ENCODE peak calls at places on chromosomes 6 and 20, in seven cellular contexts. One of them, this sample, is unnamed. For H3K27me3, the result is how much of the 10 kb centered on the place peaks cover.

GRCh38 chr6:133887478-133887877 is 1.4 kb upstream of the TCF21 start:
- DNase-seq in CD8-positive, alpha-beta T cell: no peak
- DNase-seq in adrenal gland: no peak
- DNase-seq in GM12878: no peak
- DNase-seq in CD4-positive, alpha-beta T cell: no peak
- DNase-seq in transverse colon: no peak
- DNase-seq in cardiac muscle cell: no peak
- DNase-seq in this sample: no peak

GRCh38 chr6:25472314-25472713 is 179.7 kb upstream of the SCGN start:
- DNase-seq in CD8-positive, alpha-beta T cell: no peak
- DNase-seq in adrenal gland: no peak
- DNase-seq in GM12878: no peak
- DNase-seq in CD4-positive, alpha-beta T cell: no peak
- DNase-seq in transverse colon: no peak
- DNase-seq in cardiac muscle cell: no peak
- DNase-seq in this sample: no peak

GRCh38 chr20:32965581-32966373 is 38.5 kb downstream of the SUN5 start:
- DNase-seq in CD8-positive, alpha-beta T cell: no peak
- DNase-seq in adrenal gland: no peak
- DNase-seq in GM12878: no peak
- DNase-seq in CD4-positive, alpha-beta T cell: peak
- DNase-seq in transverse colon: no peak
- DNase-seq in cardiac muscle cell: no peak
- DNase-seq in this sample: no peak

GRCh38 chr6:134178230-134179044 is 126.0 kb upstream of the SLC2A12 start:
- DNase-seq in CD8-positive, alpha-beta T cell: peak
- DNase-seq in adrenal gland: peak
- DNase-seq in GM12878: peak
- DNase-seq in CD4-positive, alpha-beta T cell: peak
- DNase-seq in transverse colon: peak
- DNase-seq in cardiac muscle cell: peak
- DNase-seq in this sample: peak

GRCh38 chr6:3440911-3441310 is 15.9 kb downstream of the SLC22A23 start:
- DNase-seq in CD8-positive, alpha-beta T cell: no peak
- DNase-seq in adrenal gland: no peak
- DNase-seq in GM12878: no peak
- DNase-seq in CD4-positive, alpha-beta T cell: no peak
- DNase-seq in transverse colon: no peak
- DNase-seq in cardiac muscle cell: no peak
- DNase-seq in this sample: no peak

GRCh38 chr6:33995873-33996475 is 149.9 kb downstream of the GRM4 start:
- DNase-seq in CD8-positive, alpha-beta T cell: no peak
- DNase-seq in adrenal gland: no peak
- DNase-seq in GM12878: no peak
- DNase-seq in CD4-positive, alpha-beta T cell: no peak
- DNase-seq in transverse colon: peak
- DNase-seq in cardiac muscle cell: no peak
- DNase-seq in this sample: no peak

GRCh38 chr6:30926644-30927043 is 5.3 kb downstream of the SFTA2 start:
- DNase-seq in CD8-positive, alpha-beta T cell: no peak
- DNase-seq in adrenal gland: no peak
- DNase-seq in GM12878: no peak
- DNase-seq in CD4-positive, alpha-beta T cell: no peak
- DNase-seq in transverse colon: peak
- DNase-seq in cardiac muscle cell: no peak
- DNase-seq in this sample: no peak

GRCh38 chr20:58696411-58696961 is 3.9 kb downstream of the NPEPL1 start:
- DNase-seq in CD8-positive, alpha-beta T cell: no peak
- DNase-seq in adrenal gland: no peak
- DNase-seq in GM12878: no peak
- DNase-seq in CD4-positive, alpha-beta T cell: no peak
- DNase-seq in transverse colon: no peak
- DNase-seq in cardiac muscle cell: no peak
- DNase-seq in this sample: no peak

GRCh38 chr20:48416002-48416401 is 411.8 kb downstream of the PREX1 start:
- DNase-seq in CD8-positive, alpha-beta T cell: no peak
- DNase-seq in adrenal gland: no peak
- DNase-seq in GM12878: peak
- DNase-seq in CD4-positive, alpha-beta T cell: no peak
- DNase-seq in transverse colon: no peak
- DNase-seq in cardiac muscle cell: no peak
- DNase-seq in this sample: no peak

GRCh38 chr20:58705525-58705924 is 12.9 kb downstream of the NPEPL1 start:
- DNase-seq in CD8-positive, alpha-beta T cell: no peak
- DNase-seq in adrenal gland: no peak
- DNase-seq in GM12878: no peak
- DNase-seq in CD4-positive, alpha-beta T cell: no peak
- DNase-seq in transverse colon: no peak
- DNase-seq in cardiac muscle cell: no peak
- DNase-seq in this sample: no peak

GRCh38 chr6:148952147-148953041 is 205.6 kb downstream of the UST start:
- DNase-seq in CD8-positive, alpha-beta T cell: no peak
- DNase-seq in adrenal gland: no peak
- DNase-seq in GM12878: no peak
- DNase-seq in CD4-positive, alpha-beta T cell: no peak
- DNase-seq in transverse colon: no peak
- DNase-seq in cardiac muscle cell: no peak
- DNase-seq in this sample: no peak

GRCh38 chr20:19867940-19868371 is 109.9 kb downstream of the RIN2 start:
- DNase-seq in CD8-positive, alpha-beta T cell: no peak
- DNase-seq in adrenal gland: peak
- DNase-seq in GM12878: no peak
- DNase-seq in CD4-positive, alpha-beta T cell: no peak
- DNase-seq in transverse colon: no peak
- DNase-seq in cardiac muscle cell: no peak
- DNase-seq in this sample: no peak

GRCh38 chr6:110360671-110361070 is 2.5 kb upstream of the METTL24 start:
- DNase-seq in CD8-positive, alpha-beta T cell: no peak
- DNase-seq in adrenal gland: no peak
- DNase-seq in GM12878: no peak
- DNase-seq in CD4-positive, alpha-beta T cell: no peak
- DNase-seq in transverse colon: no peak
- DNase-seq in cardiac muscle cell: no peak
- DNase-seq in this sample: no peak

GRCh38 chr6:161951139-161951538 is 677.3 kb upstream of the AGPAT4 start:
- DNase-seq in CD8-positive, alpha-beta T cell: no peak
- DNase-seq in adrenal gland: no peak
- DNase-seq in GM12878: no peak
- DNase-seq in CD4-positive, alpha-beta T cell: no peak
- DNase-seq in transverse colon: no peak
- DNase-seq in cardiac muscle cell: no peak
- DNase-seq in this sample: no peak

GRCh38 chr6:111175135-111175534 is 87.8 kb downstream of the SLC16A10 start:
- DNase-seq in CD8-positive, alpha-beta T cell: no peak
- DNase-seq in adrenal gland: no peak
- DNase-seq in GM12878: no peak
- DNase-seq in CD4-positive, alpha-beta T cell: no peak
- DNase-seq in transverse colon: no peak
- DNase-seq in cardiac muscle cell: no peak
- DNase-seq in this sample: no peak

GRCh38 chr6:160750276-160750689 is 48.2 kb downstream of the PLG start:
- DNase-seq in CD8-positive, alpha-beta T cell: no peak
- DNase-seq in adrenal gland: peak
- DNase-seq in GM12878: peak
- DNase-seq in CD4-positive, alpha-beta T cell: no peak
- DNase-seq in transverse colon: no peak
- DNase-seq in cardiac muscle cell: peak
- DNase-seq in this sample: no peak

GRCh38 chr6:75526502-75527127 is 33.0 kb upstream of the FILIP1 start:
- DNase-seq in CD8-positive, alpha-beta T cell: peak
- DNase-seq in adrenal gland: peak
- DNase-seq in GM12878: peak
- DNase-seq in CD4-positive, alpha-beta T cell: peak
- DNase-seq in transverse colon: peak
- DNase-seq in cardiac muscle cell: peak
- DNase-seq in this sample: peak

GRCh38 chr20:25864326-25864970 is 167.8 kb upstream of the ZNF337 start:
- DNase-seq in CD8-positive, alpha-beta T cell: no peak
- DNase-seq in adrenal gland: no peak
- DNase-seq in GM12878: no peak
- DNase-seq in CD4-positive, alpha-beta T cell: no peak
- DNase-seq in transverse colon: no peak
- DNase-seq in cardiac muscle cell: no peak
- DNase-seq in this sample: no peak

GRCh38 chr6:99236010-99236409 is 113.5 kb downstream of the FAXC start:
- DNase-seq in CD8-positive, alpha-beta T cell: no peak
- DNase-seq in adrenal gland: no peak
- DNase-seq in GM12878: no peak
- DNase-seq in CD4-positive, alpha-beta T cell: no peak
- DNase-seq in transverse colon: no peak
- DNase-seq in cardiac muscle cell: no peak
- DNase-seq in this sample: no peak

GRCh38 chr6:36290668-36291620 is 21.1 kb downstream of the PNPLA1 start:
- DNase-seq in CD8-positive, alpha-beta T cell: no peak
- DNase-seq in adrenal gland: peak
- DNase-seq in GM12878: no peak
- DNase-seq in CD4-positive, alpha-beta T cell: no peak
- DNase-seq in transverse colon: peak
- DNase-seq in cardiac muscle cell: no peak
- DNase-seq in this sample: no peak

GRCh38 chr6:79468116-79468515 is 69.1 kb downstream of the LCA5 start:
- DNase-seq in CD8-positive, alpha-beta T cell: no peak
- DNase-seq in adrenal gland: no peak
- DNase-seq in GM12878: no peak
- DNase-seq in CD4-positive, alpha-beta T cell: no peak
- DNase-seq in transverse colon: no peak
- DNase-seq in cardiac muscle cell: no peak
- DNase-seq in this sample: no peak

GRCh38 chr20:49505518-49505917 is 23.1 kb upstream of the KCNB1 start:
- DNase-seq in CD8-positive, alpha-beta T cell: no peak
- DNase-seq in adrenal gland: peak
- DNase-seq in GM12878: no peak
- DNase-seq in CD4-positive, alpha-beta T cell: no peak
- DNase-seq in transverse colon: no peak
- DNase-seq in cardiac muscle cell: no peak
- DNase-seq in this sample: no peak

GRCh38 chr6:92715991-92716390 is 703.4 kb downstream of the EPHA7 start:
- DNase-seq in CD8-positive, alpha-beta T cell: no peak
- DNase-seq in adrenal gland: no peak
- DNase-seq in GM12878: no peak
- DNase-seq in CD4-positive, alpha-beta T cell: no peak
- DNase-seq in transverse colon: no peak
- DNase-seq in cardiac muscle cell: no peak
- DNase-seq in this sample: peak

GRCh38 chr6:113361014-113361645 is 496.0 kb upstream of the MARCKS start:
- DNase-seq in CD8-positive, alpha-beta T cell: no peak
- DNase-seq in adrenal gland: no peak
- DNase-seq in GM12878: no peak
- DNase-seq in CD4-positive, alpha-beta T cell: no peak
- DNase-seq in transverse colon: no peak
- DNase-seq in cardiac muscle cell: no peak
- DNase-seq in this sample: no peak

GRCh38 chr6:122799916-122800701 is 11.1 kb downstream of the SMPDL3A start:
- DNase-seq in CD8-positive, alpha-beta T cell: no peak
- DNase-seq in adrenal gland: peak
- DNase-seq in GM12878: no peak
- DNase-seq in CD4-positive, alpha-beta T cell: no peak
- DNase-seq in transverse colon: peak
- DNase-seq in cardiac muscle cell: no peak
- DNase-seq in this sample: no peak

GRCh38 chr20:46161921-46162320 is 43.8 kb downstream of the CD40 start:
- DNase-seq in CD8-positive, alpha-beta T cell: no peak
- DNase-seq in adrenal gland: no peak
- DNase-seq in GM12878: no peak
- DNase-seq in CD4-positive, alpha-beta T cell: no peak
- DNase-seq in transverse colon: no peak
- DNase-seq in cardiac muscle cell: no peak
- DNase-seq in this sample: no peak
- H3K27me3 ChIP-seq in CD8-positive, alpha-beta T cell: under half
- H3K27me3 ChIP-seq in adrenal gland: under half
- H3K27me3 ChIP-seq in GM12878: under half
- H3K27me3 ChIP-seq in CD4-positive, alpha-beta T cell: under half
- H3K27me3 ChIP-seq in transverse colon: under half
- H3K27me3 ChIP-seq in cardiac muscle cell: under half
- H3K27me3 ChIP-seq in this sample: under half

GRCh38 chr6:170165085-170165484 is 125.8 kb downstream of the DLL1 start:
- DNase-seq in CD8-positive, alpha-beta T cell: no peak
- DNase-seq in adrenal gland: no peak
- DNase-seq in GM12878: no peak
- DNase-seq in CD4-positive, alpha-beta T cell: no peak
- DNase-seq in transverse colon: no peak
- DNase-seq in cardiac muscle cell: no peak
- DNase-seq in this sample: no peak
- H3K27ac ChIP-seq in CD8-positive, alpha-beta T cell: no peak
- H3K27ac ChIP-seq in adrenal gland: no peak
- H3K27ac ChIP-seq in GM12878: no peak
- H3K27ac ChIP-seq in CD4-positive, alpha-beta T cell: no peak
- H3K27ac ChIP-seq in transverse colon: no peak
- H3K27ac ChIP-seq in cardiac muscle cell: no peak
- H3K27ac ChIP-seq in this sample: no peak

DNA sequence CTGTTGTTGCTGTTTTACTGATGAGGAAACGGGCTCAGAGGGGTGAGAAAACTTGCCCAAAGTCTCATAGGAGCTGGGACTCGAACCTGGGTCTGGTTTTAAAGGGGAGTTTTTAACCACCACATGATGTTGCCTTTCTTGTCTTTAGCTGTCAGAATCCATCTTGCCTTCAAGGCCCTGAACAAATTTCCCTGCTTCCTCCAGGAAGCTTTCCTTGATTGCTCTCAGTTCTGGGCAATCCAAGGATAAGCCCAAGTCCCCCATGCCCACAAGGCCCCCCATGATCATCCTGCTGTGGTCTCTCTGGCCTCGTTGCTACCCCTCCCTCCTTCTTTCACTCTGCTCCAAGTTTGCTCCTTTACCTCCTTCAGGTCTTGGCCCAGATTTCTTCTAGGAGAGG is 73.5 kb downstream of the CD40 start:
- DNase-seq in CD8-positive, alpha-beta T cell: no peak
- DNase-seq in adrenal gland: no peak
- DNase-seq in GM12878: no peak
- DNase-seq in CD4-positive, alpha-beta T cell: no peak
- DNase-seq in transverse colon: no peak
- DNase-seq in cardiac muscle cell: no peak
- DNase-seq in this sample: no peak
- TF ChIP-seq CTCF in CD8-positive, alpha-beta T cell: no peak
- TF ChIP-seq CTCF in adrenal gland: no peak
- TF ChIP-seq CTCF in GM12878: no peak
- TF ChIP-seq CTCF in CD4-positive, alpha-beta T cell: no peak
- TF ChIP-seq CTCF in transverse colon: no peak
- TF ChIP-seq CTCF in cardiac muscle cell: no peak
- TF ChIP-seq CTCF in this sample: no peak

GRCh38 chr6:100466410-100467143 is 1.9 kb upstream of the SIM1 start:
- DNase-seq in CD8-positive, alpha-beta T cell: no peak
- DNase-seq in adrenal gland: no peak
- DNase-seq in GM12878: no peak
- DNase-seq in CD4-positive, alpha-beta T cell: no peak
- DNase-seq in transverse colon: no peak
- DNase-seq in cardiac muscle cell: no peak
- DNase-seq in this sample: no peak

GRCh38 chr6:100468966-100469859 is 4.5 kb upstream of the SIM1 start:
- DNase-seq in CD8-positive, alpha-beta T cell: no peak
- DNase-seq in adrenal gland: no peak
- DNase-seq in GM12878: no peak
- DNase-seq in CD4-positive, alpha-beta T cell: no peak
- DNase-seq in transverse colon: no peak
- DNase-seq in cardiac muscle cell: no peak
- DNase-seq in this sample: no peak

GRCh38 chr6:100468013-100468622 is 3.4 kb upstream of the SIM1 start:
- DNase-seq in CD8-positive, alpha-beta T cell: no peak
- DNase-seq in adrenal gland: no peak
- DNase-seq in GM12878: no peak
- DNase-seq in CD4-positive, alpha-beta T cell: no peak
- DNase-seq in transverse colon: no peak
- DNase-seq in cardiac muscle cell: no peak
- DNase-seq in this sample: no peak

GRCh38 chr6:100465701-100466409 is 1.1 kb upstream of the SIM1 start:
- DNase-seq in CD8-positive, alpha-beta T cell: no peak
- DNase-seq in adrenal gland: no peak
- DNase-seq in GM12878: no peak
- DNase-seq in CD4-positive, alpha-beta T cell: no peak
- DNase-seq in transverse colon: no peak
- DNase-seq in cardiac muscle cell: no peak
- DNase-seq in this sample: no peak

GRCh38 chr6:100467144-100468012 is 2.7 kb upstream of the SIM1 start:
- DNase-seq in CD8-positive, alpha-beta T cell: no peak
- DNase-seq in adrenal gland: no peak
- DNase-seq in GM12878: no peak
- DNase-seq in CD4-positive, alpha-beta T cell: no peak
- DNase-seq in transverse colon: no peak
- DNase-seq in cardiac muscle cell: no peak
- DNase-seq in this sample: no peak
- H3K27me3 ChIP-seq in CD8-positive, alpha-beta T cell: half or more
- H3K27me3 ChIP-seq in adrenal gland: half or more
- H3K27me3 ChIP-seq in GM12878: under half
- H3K27me3 ChIP-seq in CD4-positive, alpha-beta T cell: half or more
- H3K27me3 ChIP-seq in transverse colon: half or more
- H3K27me3 ChIP-seq in cardiac muscle cell: half or more
- H3K27me3 ChIP-seq in this sample: half or more

This sample was measured in AG04450.